ENCODE peak calls at places on chromosomes 4 and X, in eight cellular contexts. H is hepatocyte, N is mesothelial cell of epicardium, U is GM10248, K is astrocyte of the cerebellum, D is activated B cell treated with CpG ODN at 0.5 μM for 24 hours, L is endothelial cell, S is esophagus squamous epithelium. Q is an unnamed sample.

GRCh38 chr4:17817027-17817426 is 6.2 kb downstream of the NCAPG start:
- DNase-seq in U (peak; percentile 30), L (no peak), S (no peak), H (peak; percentile 74), K (peak; percentile 75), N (no peak), D (no peak), Q (no peak)

GRCh38 chr4:152684007-152684406 is 4.2 kb upstream of the TMEM154 start:
- DNase-seq in U (peak; percentile 48), L (no peak), H (no peak), S (no peak), N (no peak), K (no peak), D (no peak), Q (no peak)

GRCh38 chrX:37995428-37995827 is 10.9 kb upstream of the SYTL5 start:
- DNase-seq in L (no peak), D (no peak), N (no peak), K (no peak), S (no peak), U (no peak), H (no peak), Q (no peak)

GRCh38 chrX:20947411-20947912 is 426.8 kb upstream of the CNKSR2 start:
- DNase-seq in U (no peak), L (no peak), S (no peak), K (no peak), D (no peak), N (no peak), H (no peak), Q (no peak)

GRCh38 chrX:112834976-112835375 is 5.7 kb downstream of the AMOT start:
- DNase-seq in U (no peak), L (no peak), S (no peak), D (no peak), N (no peak), H (no peak), K (no peak), Q (no peak)

GRCh38 chr4:5018603-5019002 is 655 bp downstream of the CYTL1 start:
- DNase-seq in N (no peak), L (no peak), H (no peak), D (no peak), K (no peak), U (no peak), S (no peak), Q (no peak)

GRCh38 chrX:46572295-46572936 is 1.1 kb upstream of the CHST7 start:
- DNase-seq in H (no peak), S (no peak), D (no peak), N (no peak), L (no peak), U (peak; percentile 40), K (no peak), Q (no peak)

GRCh38 chrX:10199212-10199611 is 42.4 kb downstream of the CLCN4 start:
- DNase-seq in L (no peak), U (peak; percentile 22), N (no peak), D (no peak), K (no peak), H (no peak), S (no peak), Q (no peak)

GRCh38 chrX:95675794-95676193 is 1008.8 kb upstream of the DIAPH2 start:
- DNase-seq in D (no peak), H (no peak), S (no peak), N (no peak), K (no peak), U (no peak), L (no peak), Q (no peak)

GRCh38 chr4:8738471-8738931 is 133.1 kb downstream of the HMX1 start:
- DNase-seq in L (no peak), K (no peak), U (no peak), H (no peak), S (no peak), N (peak; percentile 10), D (no peak), Q (no peak)

GRCh38 chr4:148353571-148353970 is 88.6 kb downstream of the NR3C2 start:
- DNase-seq in D (no peak), K (no peak), N (no peak), U (no peak), S (no peak), H (no peak), L (no peak), Q (no peak)

DNA sequence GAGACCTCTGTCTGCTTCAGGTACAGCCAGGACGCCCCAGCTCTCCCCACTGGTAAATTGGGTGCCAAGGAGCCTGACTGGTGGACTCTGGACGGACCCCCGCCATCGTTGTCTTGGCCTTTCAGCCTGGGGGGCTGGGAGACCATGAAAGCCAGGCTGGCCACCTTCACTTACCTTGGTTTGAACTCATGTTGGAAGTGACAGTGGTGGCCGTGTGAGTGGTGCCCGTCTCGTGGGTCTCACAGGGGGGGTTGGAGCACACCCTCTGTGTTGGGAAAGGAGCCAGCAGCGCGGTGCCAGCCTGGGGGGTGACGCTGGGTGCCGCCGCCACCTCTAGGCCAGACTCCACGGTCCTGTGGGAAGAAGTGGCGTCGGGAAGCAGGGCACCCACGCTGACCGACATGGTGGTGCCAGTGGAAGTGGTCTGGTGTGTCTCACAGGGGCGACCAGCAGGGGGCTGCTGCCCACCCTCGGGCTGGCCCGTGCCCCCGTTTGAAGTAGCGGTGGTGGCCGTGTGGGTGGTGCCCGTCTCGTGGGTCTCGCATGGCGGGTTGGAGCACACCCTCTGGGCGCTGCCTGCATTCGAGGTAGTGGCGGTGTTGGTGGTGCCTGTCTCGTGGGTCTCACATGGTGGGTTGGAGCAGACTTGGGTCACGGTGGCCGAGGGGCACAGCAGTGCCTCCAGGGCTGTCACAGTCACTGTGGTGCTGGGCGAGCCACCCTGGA is 9.6 kb upstream of the RENBP start:
- DNase-seq in N (no peak), K (no peak), U (no peak), L (no peak), D (no peak), S (no peak), H (no peak), Q (no peak)
- TF ChIP-seq CTCF in N (no peak), K (no peak), U (no peak), L (no peak), D (no peak), S (no peak), H (no peak), Q (no peak)

GRCh38 chr4:166501941-166502382 is 628.9 kb downstream of the TLL1 start:
- DNase-seq in K (no peak), D (no peak), H (peak; percentile 62), L (peak; percentile 43), S (no peak), U (peak; percentile 11), N (peak; percentile 19), Q (no peak)
- TF ChIP-seq CTCF in K (no peak), D (no peak), H (peak; percentile 55), L (no peak), S (no peak), U (peak; percentile 28), N (no peak), Q (no peak)

GRCh38 chr4:3145251-3145908 is 70.9 kb downstream of the HTT start:
- DNase-seq in L (no peak), K (peak; percentile 15), S (no peak), H (no peak), U (no peak), D (no peak), N (no peak), Q (no peak)
- TF ChIP-seq CTCF in L (no peak), K (peak; percentile 6), S (no peak), H (peak; percentile 31), U (no peak), D (no peak), N (no peak), Q (no peak)

GRCh38 chr4:138671606-138672084 is 343.9 kb upstream of the NOCT start:
- DNase-seq in H (no peak), D (no peak), S (no peak), U (no peak), K (no peak), N (no peak), L (no peak), Q (no peak)
- TF ChIP-seq CTCF in H (no peak), D (no peak), S (no peak), U (no peak), K (no peak), N (no peak), L (no peak), Q (no peak)

DNA sequence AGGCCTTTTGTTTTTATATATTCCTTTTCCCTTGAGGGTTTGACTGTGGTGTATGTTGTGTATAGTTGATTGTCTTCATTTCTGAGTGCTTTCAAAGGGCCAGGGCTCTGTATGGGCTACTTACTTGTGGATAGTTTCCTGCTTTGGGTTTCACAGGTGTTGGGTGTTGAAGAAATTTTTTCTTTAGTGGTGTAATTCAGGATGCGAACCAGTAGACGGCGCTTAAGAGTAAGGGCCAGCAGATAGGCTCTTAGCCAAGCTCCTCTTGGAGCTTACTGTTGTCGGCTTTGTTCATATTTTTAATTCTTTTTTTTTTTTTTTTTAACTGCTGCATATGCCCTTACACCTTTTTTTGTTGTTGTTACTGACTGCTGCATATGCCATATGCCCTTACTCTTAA is 276.3 kb upstream of the GALNT7 start:
- DNase-seq in S (no peak), D (no peak), N (no peak), L (peak; percentile 14), U (no peak), H (no peak), K (no peak), Q (no peak)
- TF ChIP-seq CTCF in S (no peak), D (no peak), N (no peak), L (peak; percentile 75), U (peak; percentile 32), H (peak; percentile 29), K (peak; percentile 55), Q (no peak)

GRCh38 chrX:53171356-53171755 is 53.7 kb downstream of the KDM5C start:
- DNase-seq in U (no peak), K (no peak), D (no peak), H (no peak), N (no peak), S (no peak), L (no peak), Q (no peak)
- TF ChIP-seq CTCF in U (no peak), K (no peak), D (no peak), H (no peak), N (no peak), S (no peak), L (no peak), Q (no peak)

DNA sequence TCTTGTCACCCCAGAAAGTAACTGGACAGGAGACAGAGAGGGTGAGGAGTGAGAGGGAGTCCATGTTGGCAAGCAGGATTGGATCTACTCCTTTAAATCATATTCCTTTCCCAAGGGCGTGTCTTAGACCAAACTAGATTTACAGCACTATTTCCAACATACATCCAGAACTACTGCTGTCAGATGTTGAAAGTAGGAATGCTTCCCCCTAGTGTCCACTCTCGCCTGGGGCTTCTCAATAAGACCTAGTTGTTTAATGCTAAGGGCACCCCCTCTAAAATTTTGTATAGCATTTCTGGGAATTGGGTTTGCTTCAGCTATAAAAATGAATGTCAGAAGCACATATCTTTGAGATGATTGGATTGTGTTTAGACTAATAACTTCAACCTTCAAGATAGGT is 13.3 kb downstream of the OFD1 start:
- DNase-seq in N (no peak), U (no peak), H (peak; percentile 44), D (no peak), K (peak; percentile 53), S (no peak), L (peak; percentile 26), Q (no peak)
- TF ChIP-seq CTCF in N (no peak), U (peak; percentile 26), H (peak; percentile 43), D (no peak), K (peak; percentile 68), S (no peak), L (no peak), Q (no peak)

Q was measured in omental fat pad.